ENCODE peak calls at places on chromosomes 7 and 10, in ten cellular contexts. U is heart left ventricle, E is aorta, V is fibroblast of lung, W is Karpas-422, C is upper lobe of right lung, T is cardiac muscle cell, A is dorsolateral prefrontal cortex, H is A549, Y is RWPE1. J is an unnamed sample.

GRCh38 chr7:155374276-155375252 is 76.9 kb downstream of the INSIG1 start:
- DNase-seq in U (peak; percentile 54), E (no peak), V (no peak), W (no peak), C (no peak), T (no peak), A (no peak), H (no peak), Y (no peak), J (no peak)

GRCh38 chr10:92920866-92921265 is 72.5 kb downstream of the EXOC6 start:
- DNase-seq in U (no peak), E (no peak), V (no peak), W (no peak), C (no peak), T (no peak), A (no peak), H (no peak), Y (no peak), J (no peak)

GRCh38 chr10:101060951-101061813 is 607 bp upstream of the KAZALD1 start:
- DNase-seq in U (peak; percentile 98), E (peak; percentile 99), V (peak; percentile 94), W (peak; percentile 99), C (peak; percentile 99), T (peak; percentile 95), A (peak; percentile 92), H (peak; percentile 95), Y (peak; percentile 99), J (no peak)

GRCh38 chr7:81030472-81030871 is 111.6 kb upstream of the SEMA3C start:
- DNase-seq in U (no peak), E (no peak), V (no peak), W (no peak), C (no peak), T (no peak), A (no peak), H (no peak), Y (no peak), J (no peak)

GRCh38 chr10:100009283-100009792 is 409 bp downstream of the DNMBP start:
- DNase-seq in U (peak; percentile 62), E (no peak), V (peak; percentile 49), W (peak; percentile 59), C (peak; percentile 65), T (no peak), A (peak; percentile 49), H (peak; percentile 42), Y (peak; percentile 55), J (no peak)

GRCh38 chr7:16393862-16394422 is 27.4 kb downstream of the CRPPA start:
- DNase-seq in U (no peak), E (no peak), V (no peak), W (no peak), C (no peak), T (no peak), A (no peak), H (no peak), Y (no peak), J (no peak)

GRCh38 chr7:28032738-28033380 is 147.7 kb downstream of the JAZF1 start:
- DNase-seq in U (no peak), E (no peak), V (no peak), W (no peak), C (no peak), T (no peak), A (no peak), H (peak; percentile 46), Y (no peak), J (no peak)

GRCh38 chr10:1020460-1020859 is 5.2 kb downstream of the IDI2 start:
- DNase-seq in U (no peak), E (no peak), V (no peak), W (no peak), C (no peak), T (no peak), A (no peak), H (no peak), Y (no peak), J (no peak)

GRCh38 chr7:118511146-118511545 is 286.6 kb downstream of the ANKRD7 start:
- DNase-seq in U (no peak), E (no peak), V (no peak), W (no peak), C (no peak), T (no peak), A (no peak), H (no peak), Y (no peak), J (no peak)

GRCh38 chr7:47327698-47328391 is 254.1 kb downstream of the TNS3 start:
- DNase-seq in U (peak; percentile 94), E (peak; percentile 94), V (peak; percentile 84), W (no peak), C (peak; percentile 89), T (peak; percentile 90), A (peak; percentile 91), H (no peak), Y (peak; percentile 72), J (peak; percentile 91)

GRCh38 chr7:25223206-25223605 is 5.1 kb downstream of the NPVF start:
- DNase-seq in U (no peak), E (no peak), V (no peak), W (no peak), C (no peak), T (no peak), A (no peak), H (no peak), Y (no peak), J (no peak)

GRCh38 chr7:74527842-74528241 is 74.1 kb downstream of the GTF2IRD1 start:
- DNase-seq in U (no peak), E (no peak), V (no peak), W (no peak), C (no peak), T (no peak), A (no peak), H (no peak), Y (no peak), J (no peak)

GRCh38 chr7:69656890-69657289 is 58.6 kb downstream of the AUTS2 start:
- DNase-seq in U (no peak), E (no peak), V (no peak), W (no peak), C (no peak), T (peak; percentile 47), A (no peak), H (no peak), Y (no peak), J (no peak)

GRCh38 chr10:91251430-91252056 is 31.1 kb downstream of the PCGF5 start:
- DNase-seq in U (no peak), E (no peak), V (peak; percentile 70), W (peak; percentile 61), C (no peak), T (peak; percentile 70), A (peak; percentile 52), H (peak; percentile 56), Y (peak; percentile 58), J (no peak)

GRCh38 chr7:29285451-29285807 is 90.9 kb downstream of the CHN2 start:
- DNase-seq in U (no peak), E (no peak), V (peak; percentile 92), W (peak; percentile 81), C (no peak), T (peak; percentile 94), A (no peak), H (peak; percentile 20), Y (peak; percentile 91), J (no peak)

GRCh38 chr7:29284586-29285450 is 90.2 kb downstream of the CHN2 start:
- DNase-seq in U (no peak), E (no peak), V (no peak), W (no peak), C (no peak), T (no peak), A (no peak), H (no peak), Y (peak; percentile 49), J (no peak)

GRCh38 chr7:29278362-29279070 is 83.9 kb downstream of the CHN2 start:
- DNase-seq in U (no peak), E (no peak), V (no peak), W (peak; percentile 91), C (no peak), T (no peak), A (no peak), H (no peak), Y (no peak), J (no peak)

GRCh38 chr7:29282819-29283414 is 88.3 kb downstream of the CHN2 start:
- DNase-seq in U (no peak), E (no peak), V (no peak), W (peak; percentile 82), C (no peak), T (no peak), A (no peak), H (no peak), Y (no peak), J (peak; percentile 23)

GRCh38 chr7:29281782-29282541 is 87.4 kb downstream of the CHN2 start:
- DNase-seq in U (no peak), E (no peak), V (peak; percentile 74), W (peak; percentile 60), C (no peak), T (peak; percentile 59), A (peak; percentile 62), H (no peak), Y (peak; percentile 80), J (no peak)
- H3K27ac ChIP-seq in U (peak overlapping the region; percentile 85), E (no peak overlapping the region), V (no peak overlapping the region), W (peak overlapping the region; percentile 99), C (no peak overlapping the region), T (no peak overlapping the region), A (peak overlapping the region; percentile 92), H (no peak overlapping the region), Y (peak overlapping the region; percentile 58), J (peak overlapping the region; percentile 71)

GRCh38 chr7:101903505-101903849 is 86.1 kb downstream of the CUX1 start:
- DNase-seq in U (no peak), E (no peak), V (no peak), W (no peak), C (no peak), T (no peak), A (no peak), H (no peak), Y (no peak), J (no peak)
- H3K27ac ChIP-seq in U (no peak overlapping the region), E (no peak overlapping the region), V (no peak overlapping the region), W (peak overlapping the region; percentile 85), C (no peak overlapping the region), T (no peak overlapping the region), A (no peak overlapping the region), H (no peak overlapping the region), Y (no peak overlapping the region), J (no peak overlapping the region)

DNA sequence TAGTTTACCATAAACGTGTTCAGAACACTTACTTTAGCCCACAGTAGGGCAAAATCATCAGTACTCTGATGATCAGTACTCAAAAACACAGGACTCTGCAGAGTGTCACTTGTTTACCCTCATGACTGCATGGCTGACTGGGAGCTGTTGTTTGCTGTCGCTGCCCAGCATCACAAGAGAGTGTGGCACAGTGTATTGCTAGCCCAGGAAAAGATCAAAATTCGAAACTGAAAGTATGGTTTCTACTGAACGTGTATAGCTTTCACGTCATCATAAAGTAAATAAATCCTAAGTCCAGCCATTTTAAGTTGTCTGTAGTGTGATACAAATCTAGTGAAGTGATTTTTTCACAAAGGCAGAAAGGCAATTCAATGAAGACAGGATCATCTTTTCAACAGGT is 184.6 kb downstream of the RAMP3 start:
- DNase-seq in U (no peak), E (no peak), V (no peak), W (no peak), C (no peak), T (no peak), A (no peak), H (peak; percentile 9), Y (no peak), J (no peak)
- H3K27ac ChIP-seq in U (no peak overlapping the region), E (no peak overlapping the region), V (no peak overlapping the region), W (no peak overlapping the region), C (no peak overlapping the region), T (no peak overlapping the region), A (no peak overlapping the region), H (no peak overlapping the region), Y (no peak overlapping the region), J (no peak overlapping the region)

DNA sequence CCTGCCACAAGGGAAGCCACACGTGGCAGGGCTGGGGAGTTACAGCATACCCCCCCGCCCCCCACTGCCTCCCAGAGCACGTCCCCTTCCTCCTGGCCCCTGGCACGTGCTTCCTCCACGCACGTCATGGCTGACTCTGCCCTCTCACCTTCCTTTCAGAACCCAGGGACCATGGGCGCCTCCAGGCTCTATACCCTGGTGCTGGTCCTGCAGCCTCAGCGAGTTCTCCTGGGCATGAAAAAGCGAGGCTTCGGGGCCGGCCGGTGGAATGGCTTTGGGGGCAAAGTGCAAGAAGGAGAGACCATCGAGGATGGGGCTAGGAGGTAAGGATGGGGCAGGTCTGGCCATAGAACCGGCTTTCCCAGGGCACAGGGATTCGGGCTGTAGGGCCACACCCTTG is 2.4 kb downstream of the NUDT1 start:
- DNase-seq in U (no peak), E (no peak), V (no peak), W (no peak), C (no peak), T (no peak), A (no peak), H (no peak), Y (no peak), J (no peak)
- H3K27ac ChIP-seq in U (no peak overlapping the region), E (no peak overlapping the region), V (no peak overlapping the region), W (no peak overlapping the region), C (no peak overlapping the region), T (no peak overlapping the region), A (no peak overlapping the region), H (no peak overlapping the region), Y (peak overlapping the region; percentile 79), J (no peak overlapping the region)